ENCODE peak calls at places on chromosomes 3 and 15, in four cellular contexts. One of them, this sample, is unnamed.

GRCh38 chr3:133469140-133469731 is 69.4 kb downstream of the BFSP2 start:
- DNase-seq in AG08395: no peak
- DNase-seq in GM03348: no peak
- DNase-seq in right cardiac atrium: peak; percentile 87
- DNase-seq in this sample: no peak

GRCh38 chr3:47856669-47857068 is 53.7 kb downstream of the DHX30 start:
- DNase-seq in AG08395: no peak
- DNase-seq in GM03348: no peak
- DNase-seq in right cardiac atrium: no peak
- DNase-seq in this sample: no peak

GRCh38 chr3:119524931-119525662 is 26.8 kb downstream of the TIMMDC1 start:
- DNase-seq in AG08395: peak; percentile 5
- DNase-seq in GM03348: peak; percentile 13
- DNase-seq in right cardiac atrium: no peak
- DNase-seq in this sample: peak; percentile 22

GRCh38 chr3:14172480-14172879 is 5.9 kb downstream of the XPC start:
- DNase-seq in AG08395: no peak
- DNase-seq in GM03348: no peak
- DNase-seq in right cardiac atrium: no peak
- DNase-seq in this sample: no peak

GRCh38 chr3:173624086-173624485 is 226.5 kb downstream of the NLGN1 start:
- DNase-seq in AG08395: no peak
- DNase-seq in GM03348: no peak
- DNase-seq in right cardiac atrium: no peak
- DNase-seq in this sample: no peak

GRCh38 chr3:108006077-108006675 is 84.7 kb downstream of the CD47 start:
- DNase-seq in AG08395: no peak
- DNase-seq in GM03348: peak; percentile 42
- DNase-seq in right cardiac atrium: peak; percentile 80
- DNase-seq in this sample: peak; percentile 77

GRCh38 chr3:24432989-24433388 is 61.7 kb downstream of the THRB start:
- DNase-seq in AG08395: no peak
- DNase-seq in GM03348: no peak
- DNase-seq in right cardiac atrium: no peak
- DNase-seq in this sample: no peak

GRCh38 chr3:58235970-58236369 is 1.6 kb upstream of the ABHD6 start:
- DNase-seq in AG08395: no peak
- DNase-seq in GM03348: no peak
- DNase-seq in right cardiac atrium: no peak
- DNase-seq in this sample: no peak

GRCh38 chr15:92074161-92074560 is 220.7 kb downstream of the SLCO3A1 start:
- DNase-seq in AG08395: no peak
- DNase-seq in GM03348: no peak
- DNase-seq in right cardiac atrium: no peak
- DNase-seq in this sample: no peak

GRCh38 chr15:73956276-73957086 is 30.2 kb downstream of the LOXL1 start:
- DNase-seq in AG08395: peak; percentile 96
- DNase-seq in GM03348: peak; percentile 95
- DNase-seq in right cardiac atrium: no peak
- DNase-seq in this sample: peak; percentile 84

GRCh38 chr3:123341871-123342630 is 106.8 kb downstream of the ADCY5 start:
- DNase-seq in AG08395: no peak
- DNase-seq in GM03348: no peak
- DNase-seq in right cardiac atrium: peak; percentile 23
- DNase-seq in this sample: no peak

GRCh38 chr3:48820626-48821324 is 26.9 kb downstream of the PRKAR2A start:
- DNase-seq in AG08395: peak; percentile 38
- DNase-seq in GM03348: peak; percentile 29
- DNase-seq in right cardiac atrium: no peak
- DNase-seq in this sample: peak; percentile 52

GRCh38 chr15:37134699-37135131 is 34.4 kb upstream of the MEIS2 start:
- DNase-seq in AG08395: peak; percentile 73
- DNase-seq in GM03348: peak; percentile 73
- DNase-seq in right cardiac atrium: no peak
- DNase-seq in this sample: peak; percentile 63

GRCh38 chr3:150751781-150752263 is 11.1 kb downstream of the SIAH2 start:
- DNase-seq in AG08395: no peak
- DNase-seq in GM03348: no peak
- DNase-seq in right cardiac atrium: no peak
- DNase-seq in this sample: no peak

GRCh38 chr15:98952381-98952803 is 55.2 kb downstream of the PGPEP1L start:
- DNase-seq in AG08395: no peak
- DNase-seq in GM03348: no peak
- DNase-seq in right cardiac atrium: no peak
- DNase-seq in this sample: peak; percentile 48

GRCh38 chr3:42166214-42166613 is 75.1 kb downstream of the TRAK1 start:
- DNase-seq in AG08395: no peak
- DNase-seq in GM03348: no peak
- DNase-seq in right cardiac atrium: no peak
- DNase-seq in this sample: no peak

GRCh38 chr15:68631621-68632051 is 52.8 kb downstream of the CORO2B start:
- DNase-seq in AG08395: no peak
- DNase-seq in GM03348: no peak
- DNase-seq in right cardiac atrium: no peak
- DNase-seq in this sample: no peak

GRCh38 chr3:146218880-146219866 is 31.7 kb downstream of the PLSCR4 start:
- DNase-seq in AG08395: peak; percentile 33
- DNase-seq in GM03348: peak; percentile 20
- DNase-seq in right cardiac atrium: peak; percentile 53
- DNase-seq in this sample: peak; percentile 24

GRCh38 chr15:96345560-96346389 is 15.3 kb downstream of the NR2F2 start:
- DNase-seq in AG08395: peak; percentile 83
- DNase-seq in GM03348: peak; percentile 79
- DNase-seq in right cardiac atrium: peak; percentile 95
- DNase-seq in this sample: peak; percentile 75

GRCh38 chr3:16441306-16441898 is 72.1 kb downstream of the RFTN1 start:
- DNase-seq in AG08395: peak; percentile 31
- DNase-seq in GM03348: no peak
- DNase-seq in right cardiac atrium: no peak
- DNase-seq in this sample: peak; percentile 74

This sample was measured in fibroblast of lung.